ENCODE peak calls at places on chromosomes 4 and X, in seven cellular contexts. One of them, this sample, is unnamed.

GRCh38 chr4:106421441-106422296 is 53.1 kb upstream of the GIMD1 start:
- DNase-seq in heart left ventricle: no peak
- DNase-seq in WERI-Rb-1: no peak
- DNase-seq in lower lobe of right lung: no peak
- DNase-seq in Peyer's patch: no peak
- DNase-seq in GM12878: no peak
- DNase-seq in psoas muscle: no peak
- DNase-seq in this sample: no peak

GRCh38 chr4:76709454-76709853 is 188.5 kb downstream of the SOWAHB start:
- DNase-seq in heart left ventricle: no peak
- DNase-seq in WERI-Rb-1: no peak
- DNase-seq in lower lobe of right lung: no peak
- DNase-seq in Peyer's patch: no peak
- DNase-seq in GM12878: no peak
- DNase-seq in psoas muscle: no peak
- DNase-seq in this sample: no peak

GRCh38 chrX:82218361-82218760 is 1016.5 kb downstream of the SH3BGRL start:
- DNase-seq in heart left ventricle: no peak
- DNase-seq in WERI-Rb-1: no peak
- DNase-seq in lower lobe of right lung: no peak
- DNase-seq in Peyer's patch: no peak
- DNase-seq in GM12878: peak
- DNase-seq in psoas muscle: no peak
- DNase-seq in this sample: no peak

GRCh38 chr4:137203601-137204000 is 328.7 kb downstream of the PCDH18 start:
- DNase-seq in heart left ventricle: no peak
- DNase-seq in WERI-Rb-1: no peak
- DNase-seq in lower lobe of right lung: no peak
- DNase-seq in Peyer's patch: no peak
- DNase-seq in GM12878: no peak
- DNase-seq in psoas muscle: no peak
- DNase-seq in this sample: no peak

GRCh38 chrX:8748855-8749254 is 16.9 kb upstream of the ANOS1 start:
- DNase-seq in heart left ventricle: no peak
- DNase-seq in WERI-Rb-1: no peak
- DNase-seq in lower lobe of right lung: no peak
- DNase-seq in Peyer's patch: no peak
- DNase-seq in GM12878: no peak
- DNase-seq in psoas muscle: no peak
- DNase-seq in this sample: no peak

GRCh38 chr4:19721587-19721986 is 530.1 kb upstream of the SLIT2 start:
- DNase-seq in heart left ventricle: no peak
- DNase-seq in WERI-Rb-1: no peak
- DNase-seq in lower lobe of right lung: no peak
- DNase-seq in Peyer's patch: no peak
- DNase-seq in GM12878: no peak
- DNase-seq in psoas muscle: no peak
- DNase-seq in this sample: no peak

GRCh38 chr4:7826909-7827306 is 112.8 kb downstream of the AFAP1 start:
- DNase-seq in heart left ventricle: no peak
- DNase-seq in WERI-Rb-1: no peak
- DNase-seq in lower lobe of right lung: no peak
- DNase-seq in Peyer's patch: no peak
- DNase-seq in GM12878: no peak
- DNase-seq in psoas muscle: no peak
- DNase-seq in this sample: peak

GRCh38 chr4:11354531-11354930 is 74.2 kb downstream of the HS3ST1 start:
- DNase-seq in heart left ventricle: no peak
- DNase-seq in WERI-Rb-1: no peak
- DNase-seq in lower lobe of right lung: no peak
- DNase-seq in Peyer's patch: no peak
- DNase-seq in GM12878: no peak
- DNase-seq in psoas muscle: no peak
- DNase-seq in this sample: no peak

GRCh38 chrX:115372026-115372610 is 82.6 kb downstream of the LUZP4 start:
- DNase-seq in heart left ventricle: no peak
- DNase-seq in WERI-Rb-1: no peak
- DNase-seq in lower lobe of right lung: no peak
- DNase-seq in Peyer's patch: no peak
- DNase-seq in GM12878: no peak
- DNase-seq in psoas muscle: no peak
- DNase-seq in this sample: no peak

GRCh38 chrX:23993012-23993633 is 33.9 kb downstream of the KLHL15 start:
- DNase-seq in heart left ventricle: no peak
- DNase-seq in WERI-Rb-1: no peak
- DNase-seq in lower lobe of right lung: no peak
- DNase-seq in Peyer's patch: no peak
- DNase-seq in GM12878: no peak
- DNase-seq in psoas muscle: no peak
- DNase-seq in this sample: no peak

GRCh38 chr4:17398805-17399204 is 113.1 kb downstream of the QDPR start:
- DNase-seq in heart left ventricle: no peak
- DNase-seq in WERI-Rb-1: no peak
- DNase-seq in lower lobe of right lung: no peak
- DNase-seq in Peyer's patch: no peak
- DNase-seq in GM12878: no peak
- DNase-seq in psoas muscle: no peak
- DNase-seq in this sample: no peak

GRCh38 chr4:76590847-76591281 is 155.8 kb downstream of the SHROOM3 start:
- DNase-seq in heart left ventricle: no peak
- DNase-seq in WERI-Rb-1: no peak
- DNase-seq in lower lobe of right lung: no peak
- DNase-seq in Peyer's patch: no peak
- DNase-seq in GM12878: no peak
- DNase-seq in psoas muscle: no peak
- DNase-seq in this sample: no peak

GRCh38 chr4:8409271-8410065 is 31.1 kb downstream of the ACOX3 start:
- DNase-seq in heart left ventricle: peak
- DNase-seq in WERI-Rb-1: peak
- DNase-seq in lower lobe of right lung: peak
- DNase-seq in Peyer's patch: no peak
- DNase-seq in GM12878: no peak
- DNase-seq in psoas muscle: peak
- DNase-seq in this sample: no peak

GRCh38 chr4:47218631-47219030 is 187.3 kb downstream of the GABRB1 start:
- DNase-seq in heart left ventricle: no peak
- DNase-seq in WERI-Rb-1: no peak
- DNase-seq in lower lobe of right lung: no peak
- DNase-seq in Peyer's patch: no peak
- DNase-seq in GM12878: no peak
- DNase-seq in psoas muscle: no peak
- DNase-seq in this sample: no peak

GRCh38 chrX:102765794-102766193 is 45.3 kb downstream of the GPRASP3 start:
- DNase-seq in heart left ventricle: no peak
- DNase-seq in WERI-Rb-1: no peak
- DNase-seq in lower lobe of right lung: no peak
- DNase-seq in Peyer's patch: no peak
- DNase-seq in GM12878: no peak
- DNase-seq in psoas muscle: no peak
- DNase-seq in this sample: no peak

GRCh38 chrX:66162331-66162822 is 1.7 kb upstream of the HEPH start:
- DNase-seq in heart left ventricle: no peak
- DNase-seq in WERI-Rb-1: no peak
- DNase-seq in lower lobe of right lung: no peak
- DNase-seq in Peyer's patch: peak
- DNase-seq in GM12878: peak
- DNase-seq in psoas muscle: no peak
- DNase-seq in this sample: no peak

GRCh38 chrX:48474127-48474526 is 1.9 kb upstream of the FTSJ1 start:
- DNase-seq in heart left ventricle: no peak
- DNase-seq in WERI-Rb-1: peak
- DNase-seq in lower lobe of right lung: no peak
- DNase-seq in Peyer's patch: no peak
- DNase-seq in GM12878: no peak
- DNase-seq in psoas muscle: no peak
- DNase-seq in this sample: no peak

GRCh38 chrX:47169726-47170515 is 23.7 kb upstream of the UBA1 start:
- DNase-seq in heart left ventricle: peak
- DNase-seq in WERI-Rb-1: no peak
- DNase-seq in lower lobe of right lung: no peak
- DNase-seq in Peyer's patch: no peak
- DNase-seq in GM12878: no peak
- DNase-seq in psoas muscle: no peak
- DNase-seq in this sample: peak

GRCh38 chr4:54487491-54487890 is 170.3 kb upstream of the KIT start:
- DNase-seq in heart left ventricle: no peak
- DNase-seq in WERI-Rb-1: no peak
- DNase-seq in lower lobe of right lung: no peak
- DNase-seq in Peyer's patch: no peak
- DNase-seq in GM12878: no peak
- DNase-seq in psoas muscle: no peak
- DNase-seq in this sample: no peak

GRCh38 chr4:178681871-178682270 is 1239.6 kb upstream of the AGA start:
- DNase-seq in heart left ventricle: no peak
- DNase-seq in WERI-Rb-1: no peak
- DNase-seq in lower lobe of right lung: no peak
- DNase-seq in Peyer's patch: no peak
- DNase-seq in GM12878: no peak
- DNase-seq in psoas muscle: no peak
- DNase-seq in this sample: no peak

GRCh38 chrX:132685276-132685675 is 196.4 kb upstream of the MBNL3 start:
- DNase-seq in heart left ventricle: no peak
- DNase-seq in WERI-Rb-1: no peak
- DNase-seq in lower lobe of right lung: no peak
- DNase-seq in Peyer's patch: no peak
- DNase-seq in GM12878: no peak
- DNase-seq in psoas muscle: no peak
- DNase-seq in this sample: no peak

GRCh38 chr4:179867300-179867878 is 2375.8 kb upstream of the TENM3 start:
- DNase-seq in heart left ventricle: no peak
- DNase-seq in WERI-Rb-1: peak
- DNase-seq in lower lobe of right lung: peak
- DNase-seq in Peyer's patch: peak
- DNase-seq in GM12878: peak
- DNase-seq in psoas muscle: no peak
- DNase-seq in this sample: no peak

GRCh38 chr4:24513718-24514117 is 70.6 kb downstream of the DHX15 start:
- DNase-seq in heart left ventricle: no peak
- DNase-seq in WERI-Rb-1: no peak
- DNase-seq in lower lobe of right lung: no peak
- DNase-seq in Peyer's patch: no peak
- DNase-seq in GM12878: no peak
- DNase-seq in psoas muscle: no peak
- DNase-seq in this sample: no peak

DNA sequence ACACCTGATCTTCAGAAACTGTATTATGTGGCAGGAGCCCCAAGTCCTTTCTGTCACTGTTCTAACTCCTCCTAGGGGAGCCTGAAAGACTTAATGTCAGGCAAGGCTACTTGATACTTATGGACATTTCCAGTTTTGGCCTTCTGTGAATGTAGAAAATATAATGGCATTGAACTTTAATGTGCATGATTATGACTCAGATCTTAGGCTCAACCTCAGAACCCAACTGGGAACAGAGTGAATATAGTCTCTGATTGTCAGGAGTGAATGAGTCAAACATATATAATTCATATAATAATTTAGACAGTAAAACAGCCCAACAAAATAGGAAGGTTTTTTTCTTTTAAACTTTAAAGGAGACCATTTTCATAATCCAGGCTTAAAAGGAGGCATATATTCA is 297.9 kb downstream of the ANKRD50 start:
- DNase-seq in heart left ventricle: no peak
- DNase-seq in WERI-Rb-1: no peak
- DNase-seq in lower lobe of right lung: no peak
- DNase-seq in Peyer's patch: no peak
- DNase-seq in GM12878: no peak
- DNase-seq in psoas muscle: no peak
- DNase-seq in this sample: no peak
- H3K27ac ChIP-seq in heart left ventricle: no peak
- H3K27ac ChIP-seq in WERI-Rb-1: no peak
- H3K27ac ChIP-seq in lower lobe of right lung: no peak
- H3K27ac ChIP-seq in Peyer's patch: no peak
- H3K27ac ChIP-seq in GM12878: no peak
- H3K27ac ChIP-seq in psoas muscle: no peak
- H3K27ac ChIP-seq in this sample: no peak

GRCh38 chr4:27366424-27366823 is 505.8 kb downstream of the STIM2 start:
- DNase-seq in heart left ventricle: no peak
- DNase-seq in WERI-Rb-1: no peak
- DNase-seq in lower lobe of right lung: no peak
- DNase-seq in Peyer's patch: no peak
- DNase-seq in GM12878: no peak
- DNase-seq in psoas muscle: no peak
- DNase-seq in this sample: no peak

GRCh38 chr4:27358269-27358668 is 497.6 kb downstream of the STIM2 start:
- DNase-seq in heart left ventricle: no peak
- DNase-seq in WERI-Rb-1: no peak
- DNase-seq in lower lobe of right lung: no peak
- DNase-seq in Peyer's patch: no peak
- DNase-seq in GM12878: no peak
- DNase-seq in psoas muscle: no peak
- DNase-seq in this sample: no peak

GRCh38 chr4:27364509-27364908 is 503.9 kb downstream of the STIM2 start:
- DNase-seq in heart left ventricle: no peak
- DNase-seq in WERI-Rb-1: no peak
- DNase-seq in lower lobe of right lung: no peak
- DNase-seq in Peyer's patch: no peak
- DNase-seq in GM12878: no peak
- DNase-seq in psoas muscle: no peak
- DNase-seq in this sample: no peak

GRCh38 chr4:27357283-27357682 is 496.6 kb downstream of the STIM2 start:
- DNase-seq in heart left ventricle: no peak
- DNase-seq in WERI-Rb-1: no peak
- DNase-seq in lower lobe of right lung: no peak
- DNase-seq in Peyer's patch: no peak
- DNase-seq in GM12878: no peak
- DNase-seq in psoas muscle: no peak
- DNase-seq in this sample: no peak

GRCh38 chr4:27360651-27361347 is 500.2 kb downstream of the STIM2 start:
- DNase-seq in heart left ventricle: no peak
- DNase-seq in WERI-Rb-1: no peak
- DNase-seq in lower lobe of right lung: no peak
- DNase-seq in Peyer's patch: no peak
- DNase-seq in GM12878: no peak
- DNase-seq in psoas muscle: no peak
- DNase-seq in this sample: no peak
- TF ChIP-seq CTCF in heart left ventricle: no peak
- TF ChIP-seq CTCF in WERI-Rb-1: no peak
- TF ChIP-seq CTCF in lower lobe of right lung: no peak
- TF ChIP-seq CTCF in Peyer's patch: no peak
- TF ChIP-seq CTCF in GM12878: no peak
- TF ChIP-seq CTCF in psoas muscle: no peak
- TF ChIP-seq CTCF in this sample: no peak

DNA sequence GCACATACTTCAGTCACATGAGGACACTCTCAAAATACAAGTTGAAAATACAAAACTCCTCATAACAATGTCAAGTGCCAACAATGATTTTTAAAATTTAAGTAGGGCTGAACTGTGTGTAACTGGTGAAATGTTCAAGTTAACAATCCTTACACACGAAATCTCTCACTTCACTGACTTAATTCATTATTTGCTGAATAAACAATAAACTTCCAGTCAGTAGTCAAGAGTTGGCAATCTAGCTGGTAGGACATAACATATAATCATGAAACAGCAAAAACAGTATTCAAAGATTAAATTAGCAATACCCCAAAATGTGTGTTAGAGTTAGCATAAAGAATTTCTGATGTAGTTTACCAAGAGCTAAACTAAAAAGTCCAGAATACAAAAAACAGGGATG is 1.9 kb upstream of the RAB33B start:
- DNase-seq in heart left ventricle: no peak
- DNase-seq in WERI-Rb-1: no peak
- DNase-seq in lower lobe of right lung: no peak
- DNase-seq in Peyer's patch: no peak
- DNase-seq in GM12878: no peak
- DNase-seq in psoas muscle: no peak
- DNase-seq in this sample: no peak
- H3K27ac ChIP-seq in heart left ventricle: no peak
- H3K27ac ChIP-seq in WERI-Rb-1: peak
- H3K27ac ChIP-seq in lower lobe of right lung: no peak
- H3K27ac ChIP-seq in Peyer's patch: no peak
- H3K27ac ChIP-seq in GM12878: peak
- H3K27ac ChIP-seq in psoas muscle: no peak
- H3K27ac ChIP-seq in this sample: no peak

GRCh38 chr4:81688085-81688484 is 216.4 kb upstream of the RASGEF1B start:
- DNase-seq in heart left ventricle: no peak
- DNase-seq in WERI-Rb-1: peak
- DNase-seq in lower lobe of right lung: no peak
- DNase-seq in Peyer's patch: no peak
- DNase-seq in GM12878: no peak
- DNase-seq in psoas muscle: no peak
- DNase-seq in this sample: no peak
- TF ChIP-seq CTCF in heart left ventricle: no peak
- TF ChIP-seq CTCF in WERI-Rb-1: peak
- TF ChIP-seq CTCF in lower lobe of right lung: peak
- TF ChIP-seq CTCF in Peyer's patch: no peak
- TF ChIP-seq CTCF in GM12878: no peak
- TF ChIP-seq CTCF in psoas muscle: no peak
- TF ChIP-seq CTCF in this sample: no peak